ENCODE peak calls at places on chromosomes 1 and 21, in six cellular contexts. I, B, T, D, Q and E are unnamed samples. For H3K9me3 and H3K79me2, the result is how much of the 10 kb centered on the place peaks cover.

GRCh38 chr21:45889961-45890360 is 91.6 kb upstream of the COL6A1 start:
- DNase-seq in I (peak), B (no peak), T (peak), D (peak), Q (no peak), E (no peak)

GRCh38 chr21:22120616-22121266 is 1122.5 kb downstream of the NCAM2 start:
- DNase-seq in I (peak), B (no peak), T (peak), D (peak), Q (no peak), E (peak)

GRCh38 chr1:170545476-170545875 is 13.5 kb downstream of the GORAB start:
- DNase-seq in I (peak), B (no peak), T (no peak), D (peak), Q (no peak), E (no peak)

GRCh38 chr1:81873946-81874345 is 73.2 kb downstream of the ADGRL2 start:
- DNase-seq in I (no peak), B (no peak), T (no peak), D (no peak), Q (no peak), E (no peak)

GRCh38 chr1:152111515-152111968 is 3.7 kb downstream of the TCHH start:
- DNase-seq in I (peak), B (no peak), T (peak), D (peak), Q (no peak), E (no peak)

GRCh38 chr1:242826706-242827336 is 302.3 kb upstream of the PLD5 start:
- DNase-seq in I (peak), B (no peak), T (no peak), D (no peak), Q (no peak), E (no peak)

GRCh38 chr1:223285452-223285851 is 78.5 kb downstream of the SUSD4 start:
- DNase-seq in I (no peak), B (no peak), T (no peak), D (no peak), Q (no peak), E (no peak)

GRCh38 chr1:164188507-164188906 is 370.5 kb upstream of the PBX1 start:
- DNase-seq in I (no peak), B (no peak), T (peak), D (no peak), Q (no peak), E (no peak)

GRCh38 chr1:155219592-155220031 is 11.1 kb downstream of the MTX1 start:
- DNase-seq in I (no peak), B (no peak), T (peak), D (peak), Q (peak), E (peak)

GRCh38 chr1:231527586-231528174 is 789 bp upstream of the TSNAX start:
- DNase-seq in I (no peak), B (no peak), T (no peak), D (no peak), Q (no peak), E (no peak)

GRCh38 chr1:43450251-43451070 is 3.3 kb downstream of the HYI start:
- DNase-seq in I (no peak), B (no peak), T (no peak), D (no peak), Q (no peak), E (no peak)

GRCh38 chr1:156419863-156420208 is 50.8 kb downstream of the RHBG start:
- DNase-seq in I (no peak), B (no peak), T (peak), D (no peak), Q (peak), E (peak)

GRCh38 chr21:23574932-23575331 is 2032.3 kb downstream of the MRPL39 start:
- DNase-seq in I (no peak), B (no peak), T (peak), D (no peak), Q (no peak), E (no peak)

GRCh38 chr21:23579573-23579972 is 2027.7 kb downstream of the MRPL39 start:
- DNase-seq in I (no peak), B (no peak), T (no peak), D (no peak), Q (no peak), E (no peak)

DNA sequence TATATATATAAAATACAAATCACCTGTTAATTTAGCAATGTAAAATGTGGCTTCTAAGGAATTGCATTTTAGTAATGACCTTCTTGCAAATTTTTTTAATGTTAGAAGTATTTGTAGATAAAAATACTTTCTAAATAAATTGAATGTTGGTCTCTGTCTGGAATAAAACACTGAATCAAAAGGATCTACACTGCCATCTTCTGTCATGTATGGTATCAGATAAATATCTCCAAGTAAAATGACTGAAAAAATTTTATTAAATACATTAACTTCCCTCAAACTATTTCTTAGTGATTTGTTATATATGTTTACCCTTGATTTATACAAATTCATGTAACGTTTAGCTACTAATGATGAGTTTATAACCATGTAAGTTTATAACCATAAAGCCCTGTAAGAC is 2029.3 kb downstream of the MRPL39 start:
- DNase-seq in I (no peak), B (no peak), T (no peak), D (no peak), Q (no peak), E (no peak)
- H3K9me3 ChIP-seq in I (under half), B (under half), T (under half), D (under half), Q (under half), E (under half)

GRCh38 chr1:197049100-197049499 is 18.0 kb downstream of the F13B start:
- DNase-seq in I (no peak), B (no peak), T (no peak), D (no peak), Q (no peak), E (no peak)
- H3K79me2 ChIP-seq in I (under half), B (under half), T (under half), D (under half), Q (under half), E (under half)

DNA sequence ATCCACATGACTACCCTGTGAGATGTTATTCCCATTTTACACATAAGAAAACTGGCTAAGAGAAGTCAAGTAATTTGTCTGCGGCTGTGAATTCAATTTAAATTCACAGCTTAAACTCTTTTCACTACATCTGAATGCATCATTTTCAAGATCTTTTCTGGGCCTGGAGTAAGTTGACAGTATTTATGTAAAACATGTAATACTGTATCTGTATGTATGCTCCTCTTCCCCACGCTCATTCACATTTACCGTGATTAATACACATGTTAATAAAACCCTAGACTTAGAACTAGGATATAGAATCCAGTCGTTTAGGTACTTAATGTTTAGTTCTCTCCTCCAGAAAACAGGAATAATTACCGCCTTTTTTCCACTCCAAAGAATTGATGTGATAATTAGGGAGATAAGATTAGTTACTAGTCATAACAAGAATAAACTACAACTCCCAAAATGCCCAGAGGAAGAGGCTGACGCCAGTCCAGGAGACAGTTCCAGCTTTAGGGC is 442 bp upstream of the PPP1R12B start:
- DNase-seq in I (no peak), B (no peak), T (no peak), D (no peak), Q (no peak), E (no peak)
- H3K4me2 ChIP-seq in I (peak), B (peak), T (no peak), D (no peak), Q (peak), E (peak)

GRCh38 chr1:2809656-2810055 is 8.2 kb upstream of the TTC34 start:
- DNase-seq in I (no peak), B (no peak), T (no peak), D (no peak), Q (no peak), E (no peak)
- H3K9me3 ChIP-seq in I (under half), B (under half), T (under half), D (under half), Q (under half), E (under half)

GRCh38 chr1:149993181-149993580 is 17.3 kb downstream of the OTUD7B start:
- DNase-seq in I (no peak), B (no peak), T (no peak), D (no peak), Q (no peak), E (no peak)
- H3K79me2 ChIP-seq in I (half or more), B (half or more), T (half or more), D (under half), Q (under half), E (under half)

GRCh38 chr21:42756580-42757250 is 103.3 kb downstream of the PDE9A start:
- DNase-seq in I (no peak), B (no peak), T (no peak), D (no peak), Q (no peak), E (no peak)
- H3K4me2 ChIP-seq in I (no peak), B (no peak), T (no peak), D (no peak), Q (no peak), E (no peak)

GRCh38 chr1:143661418-143662120 is 310.2 kb downstream of the FAM72C start:
- DNase-seq in I (no peak), B (no peak), T (no peak), D (no peak), Q (no peak), E (no peak)
- H3K9me3 ChIP-seq in I (under half), B (under half), T (under half), D (under half), Q (under half), E (under half)

GRCh38 chr1:41239988-41240610 is 2.0 kb downstream of the SCMH1 start:
- DNase-seq in I (peak), B (no peak), T (no peak), D (peak), Q (no peak), E (peak)

GRCh38 chr1:41245659-41246058 is 3.6 kb upstream of the SCMH1 start:
- DNase-seq in I (no peak), B (no peak), T (no peak), D (no peak), Q (no peak), E (no peak)

GRCh38 chr1:41240806-41241747 is 1.0 kb downstream of the SCMH1 start:
- DNase-seq in I (peak), B (no peak), T (peak), D (peak), Q (no peak), E (peak)

GRCh38 chr1:41241748-41242644 is at the start of gene SCMH1:
- DNase-seq in I (peak), B (no peak), T (peak), D (peak), Q (peak), E (peak)

DNA sequence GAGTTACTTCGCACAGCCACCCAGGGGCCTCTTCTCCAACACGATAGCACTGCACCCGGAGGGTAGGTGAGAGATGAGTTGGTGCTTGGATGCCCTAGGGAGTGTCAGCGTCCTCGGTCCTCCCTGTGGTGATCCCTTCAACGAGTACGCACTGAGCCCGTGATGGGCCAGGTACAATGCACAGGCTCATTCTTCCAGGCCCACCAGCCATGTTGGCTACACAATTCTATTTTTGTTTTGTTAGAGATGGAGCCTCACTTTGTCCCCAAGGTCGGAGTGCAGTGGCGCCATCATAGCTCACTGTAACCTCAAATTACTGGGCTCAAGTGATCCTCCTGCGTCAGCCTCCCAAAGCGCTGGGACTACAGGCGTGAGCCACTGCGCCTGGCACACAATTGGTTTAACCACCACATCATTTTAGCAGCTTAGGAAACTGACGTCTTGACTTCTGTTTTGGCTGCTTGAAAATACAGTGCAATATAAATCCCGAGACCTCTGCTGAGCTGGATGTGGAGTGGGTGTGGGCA is 602 bp upstream of the SCMH1 start:
- DNase-seq in I (no peak), B (no peak), T (peak), D (no peak), Q (no peak), E (no peak)
- H3K79me2 ChIP-seq in I (under half), B (under half), T (under half), D (under half), Q (under half), E (under half)

GRCh38 chr1:228001738-228002535 is 4.9 kb upstream of the WNT3A start:
- DNase-seq in I (no peak), B (no peak), T (no peak), D (no peak), Q (no peak), E (no peak)

GRCh38 chr1:228004331-228004871 is 2.4 kb upstream of the WNT3A start:
- DNase-seq in I (peak), B (peak), T (peak), D (no peak), Q (peak), E (peak)

GRCh38 chr1:228004887-228005462 is 1.8 kb upstream of the WNT3A start:
- DNase-seq in I (no peak), B (no peak), T (peak), D (no peak), Q (peak), E (no peak)

GRCh38 chr1:228002792-228003191 is 4.0 kb upstream of the WNT3A start:
- DNase-seq in I (no peak), B (no peak), T (no peak), D (no peak), Q (no peak), E (no peak)

DNA sequence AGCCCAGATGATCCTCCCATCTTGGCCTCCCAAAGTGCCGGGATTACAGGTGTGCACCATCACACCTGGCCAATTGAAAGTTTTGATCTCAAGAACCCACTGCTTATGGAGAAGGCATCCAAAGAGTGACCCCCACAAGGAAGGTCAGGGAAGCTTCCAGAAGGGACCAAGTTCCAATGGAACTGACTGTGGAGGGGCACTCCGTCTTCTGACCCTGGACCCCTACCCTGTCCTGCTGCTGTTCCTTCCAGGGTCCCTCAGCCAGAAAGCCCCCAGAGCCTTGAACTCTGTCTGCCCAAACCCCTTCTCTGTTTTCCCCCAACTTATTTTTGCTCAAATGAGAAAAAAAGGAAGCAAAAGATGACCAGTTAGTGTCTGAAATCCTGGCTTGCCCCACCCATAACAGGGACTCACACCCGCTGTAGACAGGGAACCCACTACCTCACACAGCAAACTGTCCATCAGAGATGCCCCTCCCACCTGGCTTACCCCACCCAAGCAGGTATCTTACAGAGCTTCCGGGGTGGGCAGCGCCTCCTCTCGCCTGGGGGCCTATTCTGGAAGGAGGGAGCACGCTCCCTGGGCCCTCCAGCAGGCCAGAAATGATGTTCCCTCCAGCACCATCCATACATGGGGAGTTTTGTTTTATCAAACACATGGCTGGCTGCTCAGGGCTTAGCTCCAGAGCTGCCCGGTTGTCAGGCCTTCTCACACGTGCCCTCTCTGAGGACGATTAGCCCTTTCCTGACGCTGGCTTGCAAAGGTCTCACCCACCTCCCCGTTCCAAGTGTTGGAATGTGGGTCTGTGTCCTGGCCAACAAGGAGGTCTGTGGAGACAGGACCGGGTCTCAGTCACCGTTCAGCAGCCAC is 3.1 kb upstream of the WNT3A start:
- DNase-seq in I (no peak), B (no peak), T (no peak), D (no peak), Q (peak), E (no peak)
- H3K4me2 ChIP-seq in I (no peak), B (no peak), T (no peak), D (no peak), Q (no peak), E (no peak)